ENCODE peak calls at places on chromosomes 4 and X, in nine cellular contexts. One of them, this sample, is unnamed.

GRCh38 chr4:126850286-126850685 is 782.5 kb upstream of the INTU start:
- DNase-seq in heart left ventricle: no peak
- DNase-seq in tibial artery: no peak
- DNase-seq in hepatocyte: peak; percentile 12
- DNase-seq in suprapubic skin: no peak
- DNase-seq in CD8-positive, alpha-beta memory T cell: no peak
- DNase-seq in A549: peak; percentile 85
- DNase-seq in pancreas: no peak
- DNase-seq in neural progenitor cell: no peak
- DNase-seq in this sample: no peak

GRCh38 chr4:37865450-37865849 is 25.4 kb upstream of the TBC1D1 start:
- DNase-seq in tibial artery: no peak
- DNase-seq in pancreas: no peak
- DNase-seq in hepatocyte: no peak
- DNase-seq in CD8-positive, alpha-beta memory T cell: no peak
- DNase-seq in neural progenitor cell: no peak
- DNase-seq in suprapubic skin: no peak
- DNase-seq in A549: no peak
- DNase-seq in heart left ventricle: no peak
- DNase-seq in this sample: no peak

GRCh38 chrX:85569691-85570090 is 190.2 kb upstream of the POF1B start:
- DNase-seq in tibial artery: no peak
- DNase-seq in CD8-positive, alpha-beta memory T cell: no peak
- DNase-seq in hepatocyte: no peak
- DNase-seq in suprapubic skin: no peak
- DNase-seq in heart left ventricle: no peak
- DNase-seq in neural progenitor cell: no peak
- DNase-seq in A549: no peak
- DNase-seq in pancreas: no peak
- DNase-seq in this sample: no peak

GRCh38 chr4:184315675-184316359 is 98.1 kb upstream of the ENPP6 start:
- DNase-seq in A549: no peak
- DNase-seq in tibial artery: no peak
- DNase-seq in suprapubic skin: no peak
- DNase-seq in pancreas: no peak
- DNase-seq in hepatocyte: no peak
- DNase-seq in CD8-positive, alpha-beta memory T cell: no peak
- DNase-seq in neural progenitor cell: no peak
- DNase-seq in heart left ventricle: no peak
- DNase-seq in this sample: peak; percentile 89

GRCh38 chr4:127210877-127211276 is 421.9 kb upstream of the INTU start:
- DNase-seq in heart left ventricle: no peak
- DNase-seq in tibial artery: no peak
- DNase-seq in neural progenitor cell: no peak
- DNase-seq in CD8-positive, alpha-beta memory T cell: no peak
- DNase-seq in A549: no peak
- DNase-seq in suprapubic skin: no peak
- DNase-seq in pancreas: no peak
- DNase-seq in hepatocyte: no peak
- DNase-seq in this sample: no peak

GRCh38 chr4:145735330-145735638 is 55.3 kb downstream of the C4orf51 start:
- DNase-seq in heart left ventricle: no peak
- DNase-seq in hepatocyte: peak; percentile 75
- DNase-seq in CD8-positive, alpha-beta memory T cell: no peak
- DNase-seq in pancreas: no peak
- DNase-seq in suprapubic skin: no peak
- DNase-seq in neural progenitor cell: no peak
- DNase-seq in A549: peak; percentile 72
- DNase-seq in tibial artery: no peak
- DNase-seq in this sample: no peak

GRCh38 chr4:163548481-163549243 is 54.2 kb downstream of the TMA16 start:
- DNase-seq in hepatocyte: peak; percentile 71
- DNase-seq in CD8-positive, alpha-beta memory T cell: no peak
- DNase-seq in neural progenitor cell: peak; percentile 70
- DNase-seq in A549: peak; percentile 57
- DNase-seq in pancreas: no peak
- DNase-seq in heart left ventricle: no peak
- DNase-seq in suprapubic skin: no peak
- DNase-seq in tibial artery: no peak
- DNase-seq in this sample: no peak

GRCh38 chr4:16598241-16599224 is 299.9 kb downstream of the LDB2 start:
- DNase-seq in hepatocyte: peak; percentile 8
- DNase-seq in pancreas: no peak
- DNase-seq in neural progenitor cell: no peak
- DNase-seq in heart left ventricle: no peak
- DNase-seq in CD8-positive, alpha-beta memory T cell: no peak
- DNase-seq in tibial artery: no peak
- DNase-seq in suprapubic skin: no peak
- DNase-seq in A549: peak; percentile 22
- DNase-seq in this sample: no peak

GRCh38 chr4:8128096-8128856 is 30.3 kb downstream of the ABLIM2 start:
- DNase-seq in CD8-positive, alpha-beta memory T cell: no peak
- DNase-seq in heart left ventricle: no peak
- DNase-seq in pancreas: peak; percentile 10
- DNase-seq in A549: no peak
- DNase-seq in suprapubic skin: no peak
- DNase-seq in hepatocyte: no peak
- DNase-seq in neural progenitor cell: no peak
- DNase-seq in tibial artery: no peak
- DNase-seq in this sample: no peak

GRCh38 chr4:119142837-119143236 is 7.2 kb downstream of the MYOZ2 start:
- DNase-seq in A549: no peak
- DNase-seq in hepatocyte: no peak
- DNase-seq in suprapubic skin: no peak
- DNase-seq in CD8-positive, alpha-beta memory T cell: no peak
- DNase-seq in tibial artery: no peak
- DNase-seq in heart left ventricle: no peak
- DNase-seq in neural progenitor cell: no peak
- DNase-seq in pancreas: no peak
- DNase-seq in this sample: no peak

GRCh38 chr4:183349673-183350072 is 27.4 kb upstream of the CLDN24 start:
- DNase-seq in pancreas: no peak
- DNase-seq in tibial artery: no peak
- DNase-seq in neural progenitor cell: no peak
- DNase-seq in CD8-positive, alpha-beta memory T cell: no peak
- DNase-seq in A549: no peak
- DNase-seq in heart left ventricle: no peak
- DNase-seq in suprapubic skin: no peak
- DNase-seq in hepatocyte: no peak
- DNase-seq in this sample: no peak

GRCh38 chrX:72045141-72045540 is 86.6 kb downstream of the RTL5 start:
- DNase-seq in suprapubic skin: no peak
- DNase-seq in neural progenitor cell: peak; percentile 40
- DNase-seq in A549: no peak
- DNase-seq in hepatocyte: no peak
- DNase-seq in tibial artery: no peak
- DNase-seq in heart left ventricle: no peak
- DNase-seq in pancreas: no peak
- DNase-seq in CD8-positive, alpha-beta memory T cell: no peak
- DNase-seq in this sample: no peak

GRCh38 chr4:86178216-86178615 is 181.6 kb downstream of the MAPK10 start:
- DNase-seq in A549: peak; percentile 4
- DNase-seq in hepatocyte: no peak
- DNase-seq in pancreas: no peak
- DNase-seq in CD8-positive, alpha-beta memory T cell: no peak
- DNase-seq in tibial artery: no peak
- DNase-seq in heart left ventricle: no peak
- DNase-seq in neural progenitor cell: no peak
- DNase-seq in suprapubic skin: no peak
- DNase-seq in this sample: no peak

GRCh38 chr4:79198886-79199591 is 126.8 kb downstream of the NAA11 start:
- DNase-seq in A549: no peak
- DNase-seq in hepatocyte: no peak
- DNase-seq in suprapubic skin: no peak
- DNase-seq in CD8-positive, alpha-beta memory T cell: no peak
- DNase-seq in heart left ventricle: no peak
- DNase-seq in pancreas: no peak
- DNase-seq in neural progenitor cell: no peak
- DNase-seq in tibial artery: no peak
- DNase-seq in this sample: no peak

DNA sequence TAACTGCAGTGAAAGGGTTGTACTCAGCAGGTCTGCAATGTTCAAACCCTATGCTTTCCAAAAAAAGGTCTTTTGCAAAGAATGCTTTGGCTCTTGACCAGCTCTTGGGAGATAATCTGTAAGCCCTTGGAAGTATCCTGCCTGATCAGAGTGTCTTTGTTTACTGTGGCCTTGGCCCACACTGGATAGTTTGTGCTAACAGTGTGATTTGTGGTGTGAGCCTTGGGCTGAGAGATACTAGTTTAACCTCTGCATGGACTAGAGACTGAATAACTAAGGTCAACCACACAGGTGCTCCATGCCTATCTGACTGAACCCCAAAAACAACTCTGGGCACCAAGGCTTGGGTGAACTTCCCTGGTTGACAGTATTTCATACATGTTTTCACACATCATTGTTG is 3.6 kb upstream of the MAGED1 start:
- DNase-seq in hepatocyte: no peak
- DNase-seq in A549: no peak
- DNase-seq in heart left ventricle: no peak
- DNase-seq in tibial artery: no peak
- DNase-seq in neural progenitor cell: no peak
- DNase-seq in CD8-positive, alpha-beta memory T cell: no peak
- DNase-seq in suprapubic skin: no peak
- DNase-seq in pancreas: no peak
- DNase-seq in this sample: no peak
- H3K4me1 ChIP-seq in hepatocyte: peaks cover 7% of the 10 kb centered on the region
- H3K4me1 ChIP-seq in A549: no peaks in the 10 kb centered on the region
- H3K4me1 ChIP-seq in heart left ventricle: peaks cover 8% of the 10 kb centered on the region
- H3K4me1 ChIP-seq in tibial artery: no peaks in the 10 kb centered on the region
- H3K4me1 ChIP-seq in neural progenitor cell: peaks cover 6% of the 10 kb centered on the region
- H3K4me1 ChIP-seq in CD8-positive, alpha-beta memory T cell: peaks cover 7% of the 10 kb centered on the region
- H3K4me1 ChIP-seq in suprapubic skin: peaks cover 13% of the 10 kb centered on the region
- H3K4me1 ChIP-seq in pancreas: no peaks in the 10 kb centered on the region
- H3K4me1 ChIP-seq in this sample: peaks cover 11% of the 10 kb centered on the region

GRCh38 chrX:107440692-107441091 is 8.8 kb upstream of the FRMPD3 start:
- DNase-seq in tibial artery: no peak
- DNase-seq in CD8-positive, alpha-beta memory T cell: no peak
- DNase-seq in neural progenitor cell: no peak
- DNase-seq in heart left ventricle: no peak
- DNase-seq in hepatocyte: no peak
- DNase-seq in suprapubic skin: no peak
- DNase-seq in pancreas: no peak
- DNase-seq in A549: no peak
- DNase-seq in this sample: no peak

GRCh38 chrX:107440187-107440586 is 9.3 kb upstream of the FRMPD3 start:
- DNase-seq in tibial artery: no peak
- DNase-seq in heart left ventricle: no peak
- DNase-seq in pancreas: no peak
- DNase-seq in hepatocyte: no peak
- DNase-seq in CD8-positive, alpha-beta memory T cell: no peak
- DNase-seq in A549: no peak
- DNase-seq in neural progenitor cell: no peak
- DNase-seq in suprapubic skin: no peak
- DNase-seq in this sample: no peak

GRCh38 chrX:107445636-107446035 is 3.8 kb upstream of the FRMPD3 start:
- DNase-seq in pancreas: no peak
- DNase-seq in neural progenitor cell: no peak
- DNase-seq in hepatocyte: no peak
- DNase-seq in A549: no peak
- DNase-seq in CD8-positive, alpha-beta memory T cell: no peak
- DNase-seq in suprapubic skin: no peak
- DNase-seq in tibial artery: no peak
- DNase-seq in heart left ventricle: no peak
- DNase-seq in this sample: no peak

GRCh38 chrX:107445146-107445545 is 4.3 kb upstream of the FRMPD3 start:
- DNase-seq in A549: no peak
- DNase-seq in CD8-positive, alpha-beta memory T cell: no peak
- DNase-seq in suprapubic skin: no peak
- DNase-seq in heart left ventricle: no peak
- DNase-seq in neural progenitor cell: peak; percentile 18
- DNase-seq in tibial artery: no peak
- DNase-seq in pancreas: no peak
- DNase-seq in hepatocyte: no peak
- DNase-seq in this sample: no peak

GRCh38 chrX:107442914-107443527 is 6.4 kb upstream of the FRMPD3 start:
- DNase-seq in pancreas: no peak
- DNase-seq in A549: no peak
- DNase-seq in CD8-positive, alpha-beta memory T cell: no peak
- DNase-seq in tibial artery: no peak
- DNase-seq in hepatocyte: peak; percentile 19
- DNase-seq in neural progenitor cell: no peak
- DNase-seq in suprapubic skin: no peak
- DNase-seq in heart left ventricle: no peak
- DNase-seq in this sample: no peak
- H3K4me1 ChIP-seq in pancreas: no peaks in the 10 kb centered on the region
- H3K4me1 ChIP-seq in A549: no peaks in the 10 kb centered on the region
- H3K4me1 ChIP-seq in CD8-positive, alpha-beta memory T cell: no peaks in the 10 kb centered on the region
- H3K4me1 ChIP-seq in tibial artery: no peaks in the 10 kb centered on the region
- H3K4me1 ChIP-seq in hepatocyte: peaks cover 6% of the 10 kb centered on the region
- H3K4me1 ChIP-seq in neural progenitor cell: peaks cover 4% of the 10 kb centered on the region
- H3K4me1 ChIP-seq in suprapubic skin: no peaks in the 10 kb centered on the region
- H3K4me1 ChIP-seq in heart left ventricle: no peaks in the 10 kb centered on the region
- H3K4me1 ChIP-seq in this sample: no peaks in the 10 kb centered on the region

DNA sequence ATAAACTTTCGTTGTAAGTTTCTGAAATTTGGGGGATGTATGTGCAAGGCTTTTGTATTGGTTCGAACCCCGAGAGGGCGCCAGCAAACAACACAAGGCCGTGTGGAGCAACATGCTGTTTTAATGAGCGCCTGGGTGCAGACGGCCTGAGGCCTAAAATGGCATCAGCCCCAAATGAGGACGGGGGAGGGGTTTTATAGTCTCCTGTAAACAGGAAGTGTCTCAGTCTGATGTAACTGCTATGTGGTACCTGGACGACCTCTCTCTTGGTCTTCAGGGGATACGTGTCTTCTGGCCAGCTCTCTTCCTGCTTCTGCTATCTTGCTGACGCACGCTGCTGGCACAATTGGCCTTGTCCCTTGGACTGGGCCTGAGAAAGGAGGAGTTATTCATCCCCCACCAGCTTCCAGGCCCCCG is 1348.0 kb downstream of the ADGRL3 start:
- DNase-seq in heart left ventricle: peak; percentile 61
- DNase-seq in hepatocyte: no peak
- DNase-seq in tibial artery: peak; percentile 67
- DNase-seq in pancreas: no peak
- DNase-seq in A549: peak; percentile 0
- DNase-seq in CD8-positive, alpha-beta memory T cell: no peak
- DNase-seq in suprapubic skin: no peak
- DNase-seq in neural progenitor cell: peak; percentile 30
- DNase-seq in this sample: no peak
- H3K4me1 ChIP-seq in heart left ventricle: no peaks in the 10 kb centered on the region
- H3K4me1 ChIP-seq in hepatocyte: no peaks in the 10 kb centered on the region
- H3K4me1 ChIP-seq in tibial artery: no peaks in the 10 kb centered on the region
- H3K4me1 ChIP-seq in pancreas: no peaks in the 10 kb centered on the region
- H3K4me1 ChIP-seq in A549: no peaks in the 10 kb centered on the region
- H3K4me1 ChIP-seq in CD8-positive, alpha-beta memory T cell: no peaks in the 10 kb centered on the region
- H3K4me1 ChIP-seq in suprapubic skin: no peaks in the 10 kb centered on the region
- H3K4me1 ChIP-seq in neural progenitor cell: peaks cover 37% of the 10 kb centered on the region
- H3K4me1 ChIP-seq in this sample: no peaks in the 10 kb centered on the region

DNA sequence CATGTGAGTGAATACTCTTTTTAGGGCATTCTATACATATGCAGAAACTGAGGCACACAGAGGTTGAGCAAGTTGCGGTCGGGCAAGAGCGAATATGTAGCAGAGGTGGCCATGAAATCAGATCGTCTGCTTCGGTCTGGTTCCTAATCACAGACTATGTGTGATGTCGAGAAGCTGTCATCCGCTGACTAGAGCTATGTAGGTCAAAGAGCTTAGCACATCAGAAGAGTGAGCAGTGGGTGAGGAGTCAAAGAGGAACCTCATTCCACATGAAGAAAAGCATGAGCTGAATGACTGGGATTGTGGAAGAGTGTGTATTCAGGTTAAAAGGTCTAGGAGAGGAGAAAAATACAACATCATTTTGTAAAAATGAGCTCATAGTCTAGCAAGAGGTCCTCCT is 19.0 kb downstream of the GAB3 start:
- DNase-seq in hepatocyte: no peak
- DNase-seq in suprapubic skin: no peak
- DNase-seq in CD8-positive, alpha-beta memory T cell: no peak
- DNase-seq in A549: no peak
- DNase-seq in neural progenitor cell: no peak
- DNase-seq in tibial artery: no peak
- DNase-seq in heart left ventricle: no peak
- DNase-seq in pancreas: no peak
- DNase-seq in this sample: no peak
- H3K4me1 ChIP-seq in hepatocyte: peaks cover 17% of the 10 kb centered on the region
- H3K4me1 ChIP-seq in suprapubic skin: peaks cover 43% of the 10 kb centered on the region
- H3K4me1 ChIP-seq in CD8-positive, alpha-beta memory T cell: peaks cover 76% of the 10 kb centered on the region
- H3K4me1 ChIP-seq in A549: peaks cover 62% of the 10 kb centered on the region
- H3K4me1 ChIP-seq in neural progenitor cell: no peaks in the 10 kb centered on the region
- H3K4me1 ChIP-seq in tibial artery: no peaks in the 10 kb centered on the region
- H3K4me1 ChIP-seq in heart left ventricle: peaks cover 100% of the 10 kb centered on the region
- H3K4me1 ChIP-seq in pancreas: peaks cover 6% of the 10 kb centered on the region
- H3K4me1 ChIP-seq in this sample: peaks cover 91% of the 10 kb centered on the region

This sample was measured in esophagus muscularis mucosa.